ENCODE peak calls at places on chromosomes 12 and 14, in eight cellular contexts. O is body of pancreas; C is RWPE1; T is effector memory CD4-positive, alpha-beta T cell; K is lower lobe of right lung; B is CD8-positive, alpha-beta memory T cell; H is suprapubic skin; N is dorsolateral prefrontal cortex. S is an unnamed sample.

GRCh38 chr14:73723411-73723798 is 9.2 kb upstream of the PNMA1 start:
- DNase-seq in C (no peak), T (no peak), N (no peak), H (no peak), O (no peak), K (no peak), B (no peak), S (no peak)

GRCh38 chr12:75751769-75752471 is 240.5 kb upstream of the KRR1 start:
- DNase-seq in B (no peak), K (no peak), C (no peak), T (no peak), O (no peak), N (no peak), H (no peak), S (no peak)

GRCh38 chr14:60738843-60739508 is 4.4 kb downstream of the MNAT1 start:
- DNase-seq in C (no peak), O (no peak), N (no peak), T (no peak), K (no peak), H (no peak), B (no peak), S (no peak)

GRCh38 chr12:1122803-1123202 is 131.8 kb downstream of the ERC1 start:
- DNase-seq in O (peak), B (peak), K (no peak), N (no peak), T (peak), C (no peak), H (no peak), S (no peak)

GRCh38 chr12:82682326-82682725 is 4.4 kb upstream of the TMTC2 start:
- DNase-seq in O (peak), C (no peak), H (no peak), N (no peak), B (no peak), K (no peak), T (no peak), S (no peak)

GRCh38 chr14:54474232-54474793 is 14.5 kb downstream of the GMFB start:
- DNase-seq in B (no peak), K (no peak), C (no peak), O (no peak), N (no peak), H (no peak), T (no peak), S (no peak)

GRCh38 chr12:57581802-57582201 is 9.2 kb upstream of the PIP4K2C start:
- DNase-seq in K (no peak), N (no peak), C (no peak), H (no peak), T (no peak), B (no peak), O (no peak), S (no peak)

GRCh38 chr12:40819427-40820108 is 127.3 kb downstream of the CNTN1 start:
- DNase-seq in O (peak), N (peak), C (no peak), H (no peak), B (no peak), K (peak), T (no peak), S (no peak)

GRCh38 chr12:85468356-85469157 is 188.5 kb downstream of the ALX1 start:
- DNase-seq in H (no peak), N (no peak), B (no peak), O (peak), K (peak), C (peak), T (no peak), S (peak)

GRCh38 chr12:52608161-52608560 is 6.9 kb upstream of the KRT72 start:
- DNase-seq in B (no peak), T (no peak), H (no peak), O (no peak), C (no peak), N (no peak), K (no peak), S (no peak)

GRCh38 chr12:47088021-47088944 is 8.5 kb upstream of the AMIGO2 start:
- DNase-seq in C (peak), N (no peak), T (no peak), O (no peak), B (no peak), K (no peak), H (no peak), S (no peak)

GRCh38 chr12:15534870-15535269 is 212.6 kb downstream of the PTPRO start:
- DNase-seq in H (no peak), O (no peak), N (no peak), K (no peak), C (no peak), B (no peak), T (no peak), S (no peak)

DNA sequence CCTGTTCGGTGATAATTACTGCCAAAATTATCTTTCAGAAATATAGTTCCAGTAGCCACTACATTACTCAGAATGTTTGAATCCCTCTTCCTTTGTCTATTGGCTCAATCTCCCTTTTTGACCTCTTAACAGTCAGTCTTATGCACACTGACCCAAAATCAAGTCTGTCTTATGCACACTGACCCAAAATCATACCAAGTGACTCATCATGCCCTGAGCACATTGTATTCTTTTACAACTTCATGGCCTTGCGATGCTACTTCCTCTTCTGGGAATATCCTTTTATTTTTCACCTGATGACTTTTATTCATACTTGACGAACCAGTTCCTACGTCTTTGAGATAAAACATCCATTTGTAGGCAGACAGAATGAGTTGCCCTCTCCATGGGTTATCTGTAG is 182.3 kb downstream of the NPAS3 start:
- DNase-seq in N (no peak), C (peak), K (no peak), H (no peak), B (no peak), O (no peak), T (no peak), S (no peak)
- H3K27ac ChIP-seq in N (no peak), C (no peak), K (no peak), H (no peak), B (no peak), O (no peak), T (no peak), S (no peak)

DNA sequence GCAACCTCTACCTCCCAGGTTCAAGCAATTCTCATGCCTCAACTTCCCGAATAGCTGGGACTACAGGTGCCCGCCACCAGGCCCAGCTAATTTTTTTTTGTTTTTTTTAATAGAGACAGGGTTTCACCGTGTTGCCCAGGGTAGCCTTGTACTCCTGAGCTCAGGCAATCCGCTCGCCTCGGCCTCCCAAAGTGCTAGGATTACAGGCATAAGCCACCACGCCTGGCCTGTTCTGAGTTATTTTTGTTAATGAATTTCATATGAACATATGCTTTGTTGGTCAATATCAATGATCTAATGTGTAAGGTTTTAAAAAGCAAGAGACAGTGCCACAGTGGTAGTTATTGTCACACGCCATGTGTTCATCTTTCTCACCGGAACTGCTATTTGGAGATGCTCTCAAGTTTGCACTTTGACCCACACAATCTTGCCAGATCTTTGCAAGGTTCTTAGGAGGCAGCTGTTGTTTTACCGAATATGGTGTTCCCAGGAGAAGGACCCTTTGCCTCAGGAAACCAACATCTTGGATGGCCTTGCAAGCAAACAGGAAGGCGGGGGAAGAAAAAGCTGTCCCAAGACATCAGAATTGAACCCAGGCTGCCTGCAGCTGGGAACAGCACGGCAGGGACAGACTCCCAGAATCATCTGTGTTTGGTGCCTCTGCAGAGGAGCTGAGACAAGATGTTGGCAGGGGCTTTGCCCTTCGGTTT is 30.0 kb downstream of the GALNT16 start:
- DNase-seq in N (no peak), K (no peak), O (no peak), T (no peak), C (no peak), H (peak), B (no peak), S (no peak)
- H3K27ac ChIP-seq in N (no peak), K (no peak), O (no peak), T (no peak), C (no peak), H (peak), B (no peak), S (no peak)

DNA sequence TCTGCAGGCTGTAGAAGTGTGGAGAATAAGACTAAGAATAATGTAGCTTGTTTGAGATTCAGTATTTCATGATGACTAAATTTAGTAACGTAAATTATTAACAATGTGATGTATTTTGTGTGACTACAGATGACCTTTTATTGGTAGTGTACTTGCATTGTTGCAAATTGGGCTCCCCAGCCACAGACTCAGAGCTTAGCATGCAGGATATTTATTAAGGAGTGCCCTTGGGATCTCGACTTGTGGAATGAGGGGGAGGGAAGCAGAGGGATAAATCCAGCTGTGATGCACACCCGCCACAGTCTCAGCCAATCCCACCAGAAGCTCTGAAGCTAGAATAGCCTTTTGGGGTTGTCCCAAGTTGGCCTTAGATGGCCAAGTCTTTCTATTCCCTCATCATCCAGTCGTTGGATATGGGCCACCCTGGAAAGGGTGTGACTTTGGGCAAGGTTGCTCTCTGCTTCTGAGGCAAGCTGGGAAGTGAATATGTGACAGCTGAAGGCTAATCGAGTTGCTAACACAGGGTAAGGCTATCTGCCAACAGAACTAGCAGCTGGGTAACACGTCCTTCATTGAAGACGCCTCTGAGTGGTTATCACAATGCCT is 42.1 kb upstream of the USP44 start:
- DNase-seq in H (no peak), O (peak), N (no peak), C (no peak), T (no peak), B (no peak), K (no peak), S (no peak)
- H3K27ac ChIP-seq in H (no peak), O (peak), N (no peak), C (no peak), T (no peak), B (no peak), K (no peak), S (no peak)

GRCh38 chr14:90676356-90676755 is 139.9 kb downstream of the TTC7B start:
- DNase-seq in B (no peak), T (no peak), K (no peak), N (no peak), C (no peak), O (no peak), H (no peak), S (no peak)
- H3K27ac ChIP-seq in B (no peak), T (no peak), K (no peak), N (peak), C (no peak), O (no peak), H (no peak), S (peak)

GRCh38 chr12:115149279-115149678 is 465.3 kb upstream of the TBX3 start:
- DNase-seq in B (no peak), N (no peak), H (no peak), K (no peak), O (no peak), C (no peak), T (no peak), S (no peak)

GRCh38 chr12:115144425-115144824 is 460.4 kb upstream of the TBX3 start:
- DNase-seq in B (no peak), T (no peak), H (no peak), N (no peak), C (no peak), K (no peak), O (no peak), S (no peak)

GRCh38 chr12:115149685-115150378 is 465.9 kb upstream of the TBX3 start:
- DNase-seq in O (no peak), C (no peak), N (no peak), B (no peak), T (no peak), K (no peak), H (no peak), S (no peak)

GRCh38 chr12:115146453-115146852 is 462.5 kb upstream of the TBX3 start:
- DNase-seq in N (no peak), T (no peak), C (no peak), O (no peak), H (no peak), B (no peak), K (no peak), S (no peak)

GRCh38 chr12:115147916-115148315 is 463.9 kb upstream of the TBX3 start:
- DNase-seq in B (no peak), C (no peak), T (no peak), H (no peak), K (no peak), N (no peak), O (no peak), S (no peak)
- H3K27ac ChIP-seq in B (no peak), C (no peak), T (no peak), H (no peak), K (no peak), N (no peak), O (no peak), S (no peak)

S was measured in tibial artery.